ENCODE peak calls at places on chromosomes 11 and 22, in six cellular contexts. L is COLO829; J is pulmonary artery endothelial cell; R is activated naive CD4-positive, alpha-beta T cell treated with anti-CD3 and anti-CD28 coated beads, Interleukin-2, amount 10 ng/mL, durations not matched to agents 7 days and 5 days; Z is G401; P is tibial artery. D is an unnamed sample.

GRCh38 chr22:40345801-40346177 is 511 bp upstream of the ADSL start:
- DNase-seq in L (peak), J (no peak), R (peak), Z (no peak), P (no peak), D (no peak)

GRCh38 chr11:118933486-118933885 is 7.8 kb upstream of the BCL9L start:
- DNase-seq in L (no peak), J (no peak), R (no peak), Z (peak), P (no peak), D (no peak)

GRCh38 chr11:127926721-127927120 is 660.6 kb downstream of the ETS1 start:
- DNase-seq in L (no peak), J (no peak), R (no peak), Z (no peak), P (no peak), D (no peak)

GRCh38 chr11:11798586-11799438 is 43.0 kb upstream of the USP47 start:
- DNase-seq in L (peak), J (peak), R (peak), Z (peak), P (peak), D (peak)

GRCh38 chr22:49960967-49961600 is 512 bp downstream of the PIM3 start:
- DNase-seq in L (no peak), J (no peak), R (peak), Z (no peak), P (peak), D (no peak)

GRCh38 chr11:16603890-16604783 is 134.3 kb upstream of the C11orf58 start:
- DNase-seq in L (no peak), J (no peak), R (no peak), Z (no peak), P (peak), D (no peak)

GRCh38 chr11:17014774-17015638 is 792 bp upstream of the PLEKHA7 start:
- DNase-seq in L (no peak), J (no peak), R (peak), Z (no peak), P (no peak), D (no peak)

GRCh38 chr11:102453286-102453797 is 777 bp upstream of the TMEM123 start:
- DNase-seq in L (peak), J (no peak), R (no peak), Z (peak), P (no peak), D (no peak)

GRCh38 chr11:64094463-64095223 is 58.9 kb downstream of the FLRT1 start:
- DNase-seq in L (peak), J (no peak), R (no peak), Z (no peak), P (no peak), D (no peak)

GRCh38 chr11:108538022-108538424 is 39.8 kb upstream of the POGLUT3 start:
- DNase-seq in L (no peak), J (no peak), R (no peak), Z (no peak), P (no peak), D (no peak)

GRCh38 chr11:9662273-9662672 is 1.6 kb upstream of the SWAP70 start:
- DNase-seq in L (no peak), J (no peak), R (no peak), Z (no peak), P (no peak), D (no peak)

GRCh38 chr11:39149214-39149613 is 2310.2 kb downstream of the LRRC4C start:
- DNase-seq in L (no peak), J (no peak), R (no peak), Z (no peak), P (no peak), D (no peak)

GRCh38 chr11:32391965-32392553 is 43.3 kb downstream of the WT1 start:
- DNase-seq in L (no peak), J (no peak), R (no peak), Z (no peak), P (no peak), D (no peak)

GRCh38 chr11:80155412-80156017 is 714.7 kb upstream of the TENM4 start:
- DNase-seq in L (peak), J (no peak), R (no peak), Z (peak), P (no peak), D (no peak)

GRCh38 chr11:134438533-134438932 is 26.5 kb upstream of the B3GAT1 start:
- DNase-seq in L (no peak), J (no peak), R (no peak), Z (no peak), P (no peak), D (no peak)

GRCh38 chr22:50298266-50298637 is 9.2 kb downstream of the PLXNB2 start:
- DNase-seq in L (no peak), J (no peak), R (no peak), Z (peak), P (no peak), D (no peak)

GRCh38 chr22:46287873-46288751 is 8.6 kb upstream of the GTSE1 start:
- DNase-seq in L (no peak), J (no peak), R (peak), Z (no peak), P (peak), D (no peak)

GRCh38 chr11:43694477-43694876 is 13.9 kb downstream of the HSD17B12 start:
- DNase-seq in L (no peak), J (no peak), R (no peak), Z (no peak), P (no peak), D (no peak)

GRCh38 chr11:46122955-46123354 is 1.7 kb upstream of the PHF21A start:
- DNase-seq in L (no peak), J (no peak), R (no peak), Z (peak), P (no peak), D (no peak)

GRCh38 chr11:23336961-23337360 is 476.7 kb upstream of the CCDC179 start:
- DNase-seq in L (no peak), J (no peak), R (no peak), Z (no peak), P (no peak), D (no peak)

GRCh38 chr11:40273192-40273732 is 1186.2 kb downstream of the LRRC4C start:
- DNase-seq in L (no peak), J (no peak), R (no peak), Z (no peak), P (no peak), D (no peak)

GRCh38 chr11:67264260-67264659 is 2.0 kb upstream of the GRK2 start:
- DNase-seq in L (no peak), J (no peak), R (peak), Z (no peak), P (no peak), D (no peak)

GRCh38 chr11:2420502-2421225 is 20.1 kb downstream of the TSSC4 start:
- DNase-seq in L (peak), J (peak), R (peak), Z (peak), P (no peak), D (no peak)